ENCODE peak calls at places on chromosome 2, in six cellular contexts. R is activated naive CD4-positive, alpha-beta T cell; Z is naive thymus-derived CD4-positive, alpha-beta T cell; P is AG08395; D is lower lobe of right lung; O is GM13976. I is an unnamed sample.

GRCh38 chr2:84882775-84883550 is 2.1 kb upstream of the TRABD2A start:
- DNase-seq in R (no peak), Z (no peak), P (no peak), D (no peak), O (no peak), I (no peak)

GRCh38 chr2:30920511-30920910 is 113.3 kb upstream of the CAPN13 start:
- DNase-seq in R (no peak), Z (no peak), P (no peak), D (no peak), O (no peak), I (no peak)

GRCh38 chr2:235381261-235381912 is 112.5 kb upstream of the AGAP1 start:
- DNase-seq in R (no peak), Z (no peak), P (no peak), D (no peak), O (no peak), I (no peak)

GRCh38 chr2:240191001-240191400 is 50.5 kb upstream of the OTOS start:
- DNase-seq in R (no peak), Z (no peak), P (no peak), D (no peak), O (no peak), I (no peak)

GRCh38 chr2:191617589-191617988 is 60.3 kb upstream of the NABP1 start:
- DNase-seq in R (no peak), Z (peak), P (no peak), D (no peak), O (peak), I (no peak)

GRCh38 chr2:25169073-25169470 is 692 bp upstream of the POMC start:
- DNase-seq in R (no peak), Z (no peak), P (no peak), D (no peak), O (no peak), I (no peak)

GRCh38 chr2:26913599-26914285 is 56.7 kb upstream of the MAPRE3 start:
- DNase-seq in R (no peak), Z (no peak), P (peak), D (no peak), O (no peak), I (peak)

GRCh38 chr2:23953625-23954024 is 13.4 kb downstream of the UBXN2A start:
- DNase-seq in R (no peak), Z (no peak), P (no peak), D (no peak), O (no peak), I (no peak)

GRCh38 chr2:23510471-23510870 is 125.5 kb downstream of the KLHL29 start:
- DNase-seq in R (no peak), Z (no peak), P (no peak), D (peak), O (no peak), I (no peak)

GRCh38 chr2:69902213-69902922 is 8.6 kb downstream of the SNRNP27 start:
- DNase-seq in R (no peak), Z (peak), P (no peak), D (peak), O (no peak), I (no peak)

GRCh38 chr2:237358721-237359595 is 55.0 kb downstream of the COL6A3 start:
- DNase-seq in R (no peak), Z (no peak), P (no peak), D (no peak), O (no peak), I (no peak)

GRCh38 chr2:128750328-128751165 is 431.9 kb upstream of the HS6ST1 start:
- DNase-seq in R (no peak), Z (no peak), P (no peak), D (no peak), O (no peak), I (no peak)

GRCh38 chr2:69612197-69612596 is 31.3 kb downstream of the AAK1 start:
- DNase-seq in R (no peak), Z (no peak), P (no peak), D (no peak), O (no peak), I (no peak)

GRCh38 chr2:63875143-63875542 is 33.4 kb downstream of the UGP2 start:
- DNase-seq in R (no peak), Z (no peak), P (peak), D (no peak), O (no peak), I (no peak)

GRCh38 chr2:160977376-160977775 is 182.9 kb upstream of the TANK start:
- DNase-seq in R (no peak), Z (no peak), P (no peak), D (no peak), O (no peak), I (no peak)

GRCh38 chr2:153478289-153479261 is at the start of gene RPRM:
- DNase-seq in R (peak), Z (peak), P (peak), D (peak), O (peak), I (peak)

GRCh38 chr2:170369894-170370293 is 191.9 kb downstream of the MYO3B start:
- DNase-seq in R (no peak), Z (no peak), P (peak), D (no peak), O (no peak), I (peak)

GRCh38 chr2:43837033-43837432 is 1.6 kb downstream of the ABCG5 start:
- DNase-seq in R (no peak), Z (no peak), P (no peak), D (no peak), O (no peak), I (no peak)

GRCh38 chr2:58019209-58019608 is 27.4 kb upstream of the VRK2 start:
- DNase-seq in R (no peak), Z (no peak), P (no peak), D (no peak), O (peak), I (no peak)

GRCh38 chr2:126886906-126887280 is 11.8 kb upstream of the TEX51 start:
- DNase-seq in R (no peak), Z (no peak), P (no peak), D (no peak), O (no peak), I (no peak)

GRCh38 chr2:197911667-197912066 is 107.3 kb downstream of the PLCL1 start:
- DNase-seq in R (no peak), Z (no peak), P (no peak), D (no peak), O (no peak), I (peak)

GRCh38 chr2:198660491-198660890 is 797.2 kb downstream of the SATB2 start:
- DNase-seq in R (no peak), Z (no peak), P (peak), D (no peak), O (no peak), I (no peak)

GRCh38 chr2:239846789-239847676 is 178.1 kb downstream of the NDUFA10 start:
- DNase-seq in R (no peak), Z (no peak), P (no peak), D (no peak), O (no peak), I (no peak)

GRCh38 chr2:94759211-94759610 is 112.0 kb upstream of the TEKT4 start:
- DNase-seq in R (no peak), Z (no peak), P (no peak), D (no peak), O (no peak), I (no peak)

GRCh38 chr2:199458017-199458805 is 472 bp upstream of the SATB2 start:
- DNase-seq in R (no peak), Z (no peak), P (peak), D (peak), O (peak), I (peak)

GRCh38 chr2:125070726-125071505 is 1045.8 kb downstream of the CNTNAP5 start:
- DNase-seq in R (no peak), Z (no peak), P (no peak), D (no peak), O (no peak), I (no peak)

GRCh38 chr2:160207804-160208661 is 8.0 kb upstream of the ITGB6 start:
- DNase-seq in R (no peak), Z (no peak), P (peak), D (peak), O (no peak), I (peak)

GRCh38 chr2:98716786-98717185 is 14.1 kb downstream of the MGAT4A start:
- DNase-seq in R (no peak), Z (no peak), P (no peak), D (no peak), O (no peak), I (no peak)

GRCh38 chr2:174688079-174688478 is 76.2 kb downstream of the CHRNA1 start:
- DNase-seq in R (no peak), Z (peak), P (peak), D (no peak), O (no peak), I (no peak)

GRCh38 chr2:101551489-101551888 is 76.6 kb upstream of the RFX8 start:
- DNase-seq in R (no peak), Z (no peak), P (no peak), D (no peak), O (no peak), I (no peak)

GRCh38 chr2:102843759-102844443 is 82.1 kb downstream of the TMEM182 start:
- DNase-seq in R (no peak), Z (no peak), P (no peak), D (no peak), O (no peak), I (no peak)

GRCh38 chr2:54724560-54725342 is 1.3 kb downstream of the EML6 start:
- DNase-seq in R (peak), Z (peak), P (no peak), D (peak), O (peak), I (peak)

GRCh38 chr2:3762771-3763447 is 59.5 kb downstream of the DCDC2C start:
- DNase-seq in R (no peak), Z (no peak), P (no peak), D (no peak), O (no peak), I (no peak)

GRCh38 chr2:151091583-151091982 is 170.1 kb downstream of the RBM43 start:
- DNase-seq in R (no peak), Z (no peak), P (no peak), D (no peak), O (no peak), I (no peak)

I was measured in neural progenitor cell.